ENCODE peak calls at places on chromosomes 12 and 14, in six cellular contexts. I is dorsolateral prefrontal cortex, N is NCI-H2029, B is uterus, Z is T-helper 2 cell, A is heart left ventricle. Y is an unnamed sample.

GRCh38 chr14:102096569-102097188 is 9.8 kb upstream of the HSP90AA1 start:
- DNase-seq in I (peak; percentile 90), N (peak; percentile 75), B (peak; percentile 88), Z (peak; percentile 36), A (peak; percentile 86), Y (peak; percentile 93)

GRCh38 chr14:51789631-51790030 is 70.8 kb upstream of the GNG2 start:
- DNase-seq in I (no peak), N (no peak), B (no peak), Z (no peak), A (no peak), Y (no peak)

GRCh38 chr12:102797513-102797912 is 119.5 kb downstream of the PAH start:
- DNase-seq in I (no peak), N (no peak), B (no peak), Z (no peak), A (no peak), Y (no peak)

GRCh38 chr14:30195946-30196345 is 268.3 kb upstream of the PRKD1 start:
- DNase-seq in I (no peak), N (no peak), B (no peak), Z (no peak), A (no peak), Y (no peak)

GRCh38 chr14:21185506-21185905 is 29.6 kb upstream of the OR5AU1 start:
- DNase-seq in I (no peak), N (no peak), B (no peak), Z (no peak), A (no peak), Y (no peak)

GRCh38 chr14:91140672-91141071 is 26.8 kb downstream of the DGLUCY start:
- DNase-seq in I (no peak), N (no peak), B (no peak), Z (no peak), A (no peak), Y (no peak)

GRCh38 chr14:73591690-73592448 is at the start of gene ACOT4:
- DNase-seq in I (no peak), N (no peak), B (no peak), Z (peak; percentile 57), A (peak; percentile 28), Y (peak; percentile 74)

GRCh38 chr12:57368349-57369095 is 62.3 kb downstream of the R3HDM2 start:
- DNase-seq in I (no peak), N (no peak), B (no peak), Z (no peak), A (no peak), Y (no peak)

GRCh38 chr12:69497308-69498026 is 27.3 kb downstream of the FRS2 start:
- DNase-seq in I (no peak), N (no peak), B (no peak), Z (no peak), A (no peak), Y (no peak)

GRCh38 chr12:120346681-120347080 is 19.1 kb upstream of the PLA2G1B start:
- DNase-seq in I (no peak), N (no peak), B (no peak), Z (no peak), A (no peak), Y (no peak)

GRCh38 chr14:35669782-35670181 is 135.8 kb downstream of the INSM2 start:
- DNase-seq in I (no peak), N (peak; percentile 99), B (no peak), Z (no peak), A (no peak), Y (no peak)

GRCh38 chr14:99579903-99580570 is 24.0 kb downstream of the CCDC85C start:
- DNase-seq in I (no peak), N (no peak), B (peak; percentile 22), Z (no peak), A (no peak), Y (peak; percentile 27)

GRCh38 chr14:51806026-51806590 is 54.3 kb upstream of the GNG2 start:
- DNase-seq in I (no peak), N (no peak), B (no peak), Z (no peak), A (no peak), Y (no peak)

GRCh38 chr12:117526756-117527479 is 165.5 kb upstream of the NOS1 start:
- DNase-seq in I (no peak), N (no peak), B (no peak), Z (no peak), A (no peak), Y (no peak)

GRCh38 chr12:109653896-109654295 is 59.7 kb upstream of the FAM222A start:
- DNase-seq in I (no peak), N (no peak), B (no peak), Z (no peak), A (no peak), Y (no peak)

Y was measured in Right ventricle myocardium inferior.